ENCODE peak calls at places on chromosomes 5 and 9, in eight cellular contexts. U, L, D, B, J, G, P and X are unnamed samples.

GRCh38 chr9:122228906-122229837 is at the start of gene LHX6:
- DNase-seq in U (no peak), L (no peak), D (no peak), B (no peak), J (no peak), G (peak), P (no peak), X (no peak)

GRCh38 chr5:155082401-155082800 is 68.8 kb downstream of the KIF4B start:
- DNase-seq in U (no peak), L (no peak), D (no peak), B (no peak), J (peak), G (peak), P (no peak), X (no peak)

GRCh38 chr5:31995011-31995410 is 179.1 kb downstream of the GOLPH3 start:
- DNase-seq in U (no peak), L (no peak), D (no peak), B (no peak), J (no peak), G (no peak), P (no peak), X (no peak)

GRCh38 chr5:138664276-138664943 is 88.8 kb upstream of the CTNNA1 start:
- DNase-seq in U (no peak), L (no peak), D (no peak), B (no peak), J (peak), G (peak), P (no peak), X (no peak)

GRCh38 chr5:1660037-1660400 is 136.3 kb upstream of the LPCAT1 start:
- DNase-seq in U (peak), L (no peak), D (no peak), B (no peak), J (no peak), G (no peak), P (no peak), X (no peak)

GRCh38 chr9:109542922-109543321 is 44.8 kb upstream of the PTPN3 start:
- DNase-seq in U (no peak), L (no peak), D (no peak), B (no peak), J (no peak), G (no peak), P (no peak), X (no peak)

GRCh38 chr9:33923079-33923478 is 106.1 kb downstream of the UBE2R2 start:
- DNase-seq in U (no peak), L (no peak), D (no peak), B (no peak), J (no peak), G (no peak), P (no peak), X (no peak)

GRCh38 chr9:76713371-76713770 is 50.9 kb upstream of the PCA3 start:
- DNase-seq in U (no peak), L (no peak), D (no peak), B (no peak), J (no peak), G (no peak), P (no peak), X (no peak)

GRCh38 chr5:151459680-151460079 is 12.3 kb downstream of the SLC36A1 start:
- DNase-seq in U (no peak), L (no peak), D (no peak), B (no peak), J (no peak), G (peak), P (no peak), X (no peak)

GRCh38 chr9:125343518-125344284 is 82.1 kb downstream of the GAPVD1 start:
- DNase-seq in U (no peak), L (no peak), D (no peak), B (no peak), J (no peak), G (peak), P (no peak), X (no peak)

GRCh38 chr5:14424011-14424685 is 157.4 kb upstream of the OTULINL start:
- DNase-seq in U (no peak), L (no peak), D (no peak), B (no peak), J (no peak), G (no peak), P (peak), X (no peak)

GRCh38 chr9:36839131-36839885 is 194.8 kb downstream of the PAX5 start:
- DNase-seq in U (no peak), L (no peak), D (no peak), B (no peak), J (no peak), G (no peak), P (no peak), X (no peak)

GRCh38 chr5:149959406-149960236 is 937 bp upstream of the SLC26A2 start:
- DNase-seq in U (no peak), L (no peak), D (no peak), B (no peak), J (peak), G (peak), P (peak), X (no peak)

GRCh38 chr9:124511426-124511840 is 4.2 kb upstream of the NR5A1 start:
- DNase-seq in U (no peak), L (no peak), D (no peak), B (no peak), J (no peak), G (peak), P (no peak), X (no peak)

GRCh38 chr5:1744393-1745189 is 55.0 kb downstream of the MRPL36 start:
- DNase-seq in U (peak), L (no peak), D (no peak), B (no peak), J (no peak), G (no peak), P (no peak), X (no peak)

GRCh38 chr9:125884196-125884595 is 137.0 kb downstream of the PBX3 start:
- DNase-seq in U (no peak), L (no peak), D (no peak), B (no peak), J (no peak), G (no peak), P (no peak), X (no peak)

GRCh38 chr5:178077751-178078150 is 35.6 kb upstream of the N4BP3 start:
- DNase-seq in U (no peak), L (no peak), D (no peak), B (no peak), J (no peak), G (no peak), P (no peak), X (no peak)

GRCh38 chr5:143601917-143602333 is 198.4 kb upstream of the NR3C1 start:
- DNase-seq in U (no peak), L (no peak), D (no peak), B (no peak), J (no peak), G (no peak), P (no peak), X (no peak)

GRCh38 chr9:70746760-70747159 is 332.3 kb upstream of the KLF9 start:
- DNase-seq in U (no peak), L (no peak), D (no peak), B (no peak), J (peak), G (peak), P (no peak), X (no peak)

GRCh38 chr9:131762356-131762932 is 22.6 kb upstream of the RAPGEF1 start:
- DNase-seq in U (peak), L (peak), D (peak), B (peak), J (no peak), G (peak), P (peak), X (peak)

GRCh38 chr5:109775130-109775529 is 85.4 kb downstream of the MAN2A1 start:
- DNase-seq in U (no peak), L (no peak), D (no peak), B (no peak), J (no peak), G (no peak), P (no peak), X (no peak)

GRCh38 chr5:1293997-1294838 is 650 bp downstream of the TERT start:
- DNase-seq in U (no peak), L (no peak), D (no peak), B (peak), J (no peak), G (peak), P (no peak), X (no peak)

GRCh38 chr9:89722712-89723111 is 117.9 kb downstream of the GADD45G start:
- DNase-seq in U (no peak), L (no peak), D (no peak), B (no peak), J (no peak), G (no peak), P (no peak), X (no peak)

GRCh38 chr9:70616401-70617010 is 202.0 kb upstream of the KLF9 start:
- DNase-seq in U (no peak), L (no peak), D (no peak), B (no peak), J (no peak), G (no peak), P (no peak), X (no peak)

GRCh38 chr5:134005415-134006118 is 792 bp upstream of the VDAC1 start:
- DNase-seq in U (no peak), L (peak), D (peak), B (peak), J (no peak), G (peak), P (no peak), X (no peak)

GRCh38 chr5:142202282-142202681 is 93.7 kb downstream of the NDFIP1 start:
- DNase-seq in U (no peak), L (no peak), D (no peak), B (no peak), J (no peak), G (peak), P (no peak), X (no peak)

GRCh38 chr9:122338536-122338935 is 32.3 kb upstream of the PTGS1 start:
- DNase-seq in U (no peak), L (no peak), D (no peak), B (no peak), J (no peak), G (no peak), P (no peak), X (no peak)

GRCh38 chr9:131276891-131277672 is 772 bp upstream of the FAM78A start:
- DNase-seq in U (no peak), L (no peak), D (no peak), B (no peak), J (no peak), G (no peak), P (peak), X (no peak)

GRCh38 chr5:123721721-123722276 is 209.8 kb downstream of the CSNK1G3 start:
- DNase-seq in U (no peak), L (no peak), D (no peak), B (no peak), J (no peak), G (no peak), P (no peak), X (no peak)

GRCh38 chr5:159331099-159331973 is 1.0 kb upstream of the IL12B start:
- DNase-seq in U (peak), L (peak), D (no peak), B (peak), J (no peak), G (peak), P (peak), X (peak)

GRCh38 chr5:58497956-58498942 is 7.0 kb downstream of the GAPT start:
- DNase-seq in U (no peak), L (no peak), D (peak), B (peak), J (no peak), G (peak), P (no peak), X (no peak)

GRCh38 chr9:75123696-75124095 is 35.4 kb downstream of the OSTF1 start:
- DNase-seq in U (no peak), L (no peak), D (no peak), B (no peak), J (no peak), G (no peak), P (no peak), X (no peak)

GRCh38 chr9:107471562-107471961 is 18.0 kb downstream of the KLF4 start:
- DNase-seq in U (no peak), L (no peak), D (no peak), B (no peak), J (no peak), G (peak), P (no peak), X (no peak)

GRCh38 chr5:135133698-135134515 is 99.9 kb upstream of the PITX1 start:
- DNase-seq in U (no peak), L (no peak), D (no peak), B (peak), J (no peak), G (no peak), P (no peak), X (no peak)

GRCh38 chr9:122418016-122418415 is 47.2 kb downstream of the PTGS1 start:
- DNase-seq in U (no peak), L (no peak), D (no peak), B (no peak), J (no peak), G (no peak), P (no peak), X (no peak)

GRCh38 chr9:87842878-87843585 is 39.6 kb upstream of the SPATA31E1 start:
- DNase-seq in U (no peak), L (no peak), D (no peak), B (no peak), J (no peak), G (no peak), P (no peak), X (no peak)